ENCODE peak calls at places on chromosomes 16 and 17, in four cellular contexts. M, S, Q and R are unnamed samples.

GRCh38 chr16:608019-608418 is 18.2 kb downstream of the RAB40C start:
- DNase-seq in M (no peak), S (no peak), Q (no peak), R (no peak)

GRCh38 chr17:35345926-35346771 is 27.3 kb downstream of the SLFN11 start:
- DNase-seq in M (peak; percentile 93), S (peak; percentile 47), Q (peak; percentile 80), R (peak; percentile 79)

GRCh38 chr16:57025941-57026777 is 36.8 kb downstream of the NLRC5 start:
- DNase-seq in M (peak; percentile 61), S (no peak), Q (no peak), R (no peak)

GRCh38 chr16:67357561-67357960 is 30.9 kb downstream of the LRRC36 start:
- DNase-seq in M (no peak), S (no peak), Q (no peak), R (no peak)

GRCh38 chr17:77734371-77735050 is 224.0 kb upstream of the TNRC6C start:
- DNase-seq in M (peak; percentile 97), S (peak; percentile 82), Q (peak; percentile 65), R (peak; percentile 93)

GRCh38 chr17:62062313-62062712 is 2.8 kb downstream of the MED13 start:
- DNase-seq in M (no peak), S (no peak), Q (no peak), R (no peak)

GRCh38 chr16:55384848-55385247 is 60.8 kb downstream of the IRX6 start:
- DNase-seq in M (no peak), S (no peak), Q (no peak), R (no peak)

GRCh38 chr17:77898521-77899434 is 59.7 kb upstream of the TNRC6C start:
- DNase-seq in M (peak; percentile 22), S (no peak), Q (no peak), R (no peak)

GRCh38 chr16:779561-779960 is 8.6 kb downstream of the RPUSD1 start:
- DNase-seq in M (no peak), S (no peak), Q (no peak), R (no peak)

GRCh38 chr17:63356275-63356905 is 89.7 kb downstream of the CYB561 start:
- DNase-seq in M (no peak), S (no peak), Q (peak; percentile 85), R (no peak)

GRCh38 chr16:89907055-89907814 is 11.4 kb upstream of the MC1R start:
- DNase-seq in M (peak; percentile 22), S (no peak), Q (no peak), R (no peak)

GRCh38 chr17:68399638-68400403 is 57.5 kb downstream of the WIPI1 start:
- DNase-seq in M (no peak), S (peak; percentile 11), Q (no peak), R (no peak)

GRCh38 chr17:82949361-82949760 is 109.5 kb upstream of the ZNF750 start:
- DNase-seq in M (peak; percentile 21), S (peak; percentile 9), Q (no peak), R (peak; percentile 5)

GRCh38 chr17:46741122-46741725 is 77.3 kb downstream of the WNT3 start:
- DNase-seq in M (no peak), S (no peak), Q (no peak), R (no peak)

GRCh38 chr16:30628628-30629342 is 18.6 kb upstream of the ZNF689 start:
- DNase-seq in M (peak; percentile 95), S (peak; percentile 86), Q (peak; percentile 84), R (peak; percentile 88)

GRCh38 chr17:76432712-76433336 is 20.1 kb downstream of the UBE2O start:
- DNase-seq in M (no peak), S (no peak), Q (no peak), R (no peak)

GRCh38 chr17:55295411-55296170 is 30.8 kb downstream of the HLF start:
- DNase-seq in M (peak; percentile 60), S (peak; percentile 65), Q (peak; percentile 80), R (no peak)

DNA sequence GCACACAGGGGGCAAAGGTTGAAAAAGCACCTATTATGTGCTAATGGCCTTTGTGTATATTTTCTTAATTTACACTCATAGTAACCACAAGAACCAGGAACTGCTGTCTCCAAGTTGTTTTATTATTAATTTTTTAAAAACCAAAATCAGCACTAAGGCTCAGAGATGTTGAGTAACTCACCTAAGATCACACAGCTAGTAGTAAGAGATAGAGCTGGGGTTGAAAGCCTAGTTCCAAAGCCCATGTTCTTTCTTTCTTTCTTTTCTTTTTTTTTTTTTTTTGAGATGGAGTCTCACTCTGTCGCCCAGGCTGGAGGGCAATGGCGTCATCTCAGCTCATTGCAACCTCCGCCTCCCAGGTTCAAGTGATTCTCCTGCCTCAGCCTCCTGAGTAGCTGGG is 75.3 kb downstream of the SDK2 start:
- DNase-seq in M (no peak), S (no peak), Q (no peak), R (no peak)
- H3K4me1 ChIP-seq in M (no peaks in the 10 kb centered on the region), S (no peaks in the 10 kb centered on the region), Q (no peaks in the 10 kb centered on the region), R (no peaks in the 10 kb centered on the region)

DNA sequence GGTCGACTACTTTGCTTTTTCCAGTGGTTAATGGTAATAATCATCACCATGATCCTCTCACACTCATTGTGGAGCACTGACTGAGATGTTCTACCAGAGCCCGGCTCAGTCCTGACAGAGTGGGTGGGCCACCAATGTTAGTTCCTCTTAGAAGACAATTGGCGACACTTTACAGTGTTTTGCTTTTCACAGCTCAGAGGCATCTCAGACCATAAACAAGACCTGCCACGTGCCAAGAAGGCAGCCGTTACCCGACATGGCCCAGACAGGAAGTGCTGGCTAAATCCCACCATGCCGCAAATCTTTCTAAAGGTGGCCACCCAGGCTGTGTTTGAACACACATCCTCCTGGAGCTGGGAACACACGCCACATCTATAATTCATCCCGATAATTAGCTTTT is 103.7 kb downstream of the XYLT1 start:
- DNase-seq in M (no peak), S (no peak), Q (no peak), R (no peak)
- H3K4me1 ChIP-seq in M (peaks cover 4% of the 10 kb centered on the region), S (peaks cover 13% of the 10 kb centered on the region), Q (peaks cover 71% of the 10 kb centered on the region), R (peaks cover 38% of the 10 kb centered on the region)

GRCh38 chr16:4788910-4789309 is 765 bp upstream of the SEPTIN12 start:
- DNase-seq in M (no peak), S (no peak), Q (no peak), R (no peak)
- H3K4me1 ChIP-seq in M (no peaks in the 10 kb centered on the region), S (no peaks in the 10 kb centered on the region), Q (no peaks in the 10 kb centered on the region), R (no peaks in the 10 kb centered on the region)

GRCh38 chr17:50539762-50540440 is 7.1 kb upstream of the SPATA20 start:
- DNase-seq in M (no peak), S (no peak), Q (no peak), R (no peak)

GRCh38 chr17:50538549-50539410 is 6.2 kb downstream of the EPN3 start:
- DNase-seq in M (no peak), S (no peak), Q (no peak), R (no peak)

GRCh38 chr17:50541402-50541915 is 5.5 kb upstream of the SPATA20 start:
- DNase-seq in M (peak; percentile 53), S (no peak), Q (no peak), R (no peak)

GRCh38 chr17:50541916-50542688 is 4.9 kb upstream of the SPATA20 start:
- DNase-seq in M (peak; percentile 95), S (peak; percentile 92), Q (peak; percentile 84), R (peak; percentile 89)

DNA sequence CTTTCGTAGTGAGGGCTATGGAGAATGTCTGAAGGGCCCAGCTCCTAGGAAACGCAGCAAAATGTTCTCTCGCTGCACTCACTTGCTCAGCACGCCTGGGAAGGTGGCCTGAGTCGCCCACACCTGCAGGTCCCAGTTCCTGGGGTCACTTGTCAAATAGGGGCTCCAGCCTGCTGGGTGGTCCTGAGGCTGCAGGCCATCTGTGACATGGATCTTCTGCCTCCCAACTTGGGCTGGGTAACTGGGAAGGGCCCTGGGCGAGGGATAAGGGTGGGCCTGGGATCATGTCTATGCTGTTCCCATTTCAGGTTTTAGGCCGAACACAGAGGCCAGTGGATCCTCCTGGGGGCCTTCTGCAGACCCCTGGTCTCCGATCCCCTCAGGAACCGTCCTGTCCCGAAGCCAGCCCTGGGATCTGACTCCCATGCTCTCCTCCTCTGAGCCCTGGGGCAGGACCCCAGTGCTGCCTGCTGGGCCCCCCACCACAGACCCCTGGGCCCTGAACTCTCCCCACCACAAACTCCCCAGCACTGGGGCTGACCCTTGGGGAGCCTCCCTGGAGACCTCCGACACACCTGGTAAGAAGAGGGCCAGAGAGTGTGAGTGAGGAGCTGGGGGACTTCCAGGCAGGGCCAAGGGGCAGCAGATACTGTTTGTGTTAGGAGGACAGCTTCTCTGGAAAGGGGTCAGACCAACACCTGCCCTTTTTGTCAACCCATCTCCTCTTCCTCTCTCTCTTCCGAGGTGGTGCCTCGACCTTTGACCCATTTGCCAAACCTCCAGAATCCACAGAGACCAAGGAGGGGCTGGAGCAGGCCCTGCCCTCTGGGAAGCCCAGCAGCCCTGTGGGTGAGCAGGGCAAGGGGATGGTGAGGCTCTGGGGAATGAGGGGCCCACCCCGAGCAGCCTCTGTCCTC is 6.2 kb upstream of the SPATA20 start:
- DNase-seq in M (no peak), S (peak; percentile 47), Q (no peak), R (no peak)
- H3K4me1 ChIP-seq in M (peaks cover 4% of the 10 kb centered on the region), S (peaks cover 6% of the 10 kb centered on the region), Q (peaks cover 32% of the 10 kb centered on the region), R (peaks cover 29% of the 10 kb centered on the region)

GRCh38 chr17:81434681-81435417 is 39.6 kb downstream of the BAHCC1 start:
- DNase-seq in M (no peak), S (no peak), Q (no peak), R (no peak)
- H3K4me1 ChIP-seq in M (peaks cover 2% of the 10 kb centered on the region), S (peaks cover 13% of the 10 kb centered on the region), Q (peaks cover 14% of the 10 kb centered on the region), R (peaks cover 62% of the 10 kb centered on the region)

GRCh38 chr16:23871924-23872323 is 36.1 kb downstream of the PRKCB start:
- DNase-seq in M (no peak), S (no peak), Q (no peak), R (no peak)
- H3K4me1 ChIP-seq in M (peaks cover 1% of the 10 kb centered on the region), S (no peaks in the 10 kb centered on the region), Q (no peaks in the 10 kb centered on the region), R (no peaks in the 10 kb centered on the region)

GRCh38 chr17:16974569-16975265 is 2.8 kb upstream of the TNFRSF13B start:
- DNase-seq in M (no peak), S (no peak), Q (no peak), R (no peak)
- H3K4me1 ChIP-seq in M (no peaks in the 10 kb centered on the region), S (no peaks in the 10 kb centered on the region), Q (no peaks in the 10 kb centered on the region), R (no peaks in the 10 kb centered on the region)

DNA sequence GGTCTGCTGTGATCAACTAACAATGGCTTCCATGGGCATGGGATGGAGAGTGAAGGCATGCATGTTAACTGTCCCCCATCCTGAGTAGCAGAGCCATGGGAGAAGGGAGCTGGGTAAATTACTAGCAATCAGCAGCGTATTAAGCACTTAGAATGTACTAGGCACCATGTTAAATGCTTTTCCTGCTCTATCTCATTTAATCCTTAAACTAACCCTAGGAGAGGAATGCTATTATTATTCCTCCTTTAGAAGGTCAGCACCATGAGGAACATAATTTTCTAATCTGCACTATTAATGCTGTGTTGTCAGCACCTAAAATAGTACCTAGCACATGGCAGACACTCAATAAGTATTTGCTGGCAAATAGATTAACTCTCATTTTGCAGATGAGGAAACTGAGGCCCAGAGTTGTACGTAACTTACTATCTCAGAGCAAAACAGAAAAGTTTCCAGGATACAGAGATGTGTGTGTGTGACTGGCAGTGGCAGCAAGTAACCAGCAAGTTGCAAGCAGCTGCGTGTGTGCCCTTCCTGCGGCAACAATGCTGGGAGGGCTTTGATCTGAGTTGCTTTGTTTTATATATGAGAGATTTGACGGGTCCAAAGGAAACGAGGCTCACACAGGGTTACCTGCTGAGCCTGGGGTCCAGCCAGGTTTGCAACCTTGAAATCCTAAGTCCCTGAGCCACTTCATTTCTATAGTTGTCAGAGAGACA is 6.5 kb upstream of the KLHL36 start:
- DNase-seq in M (no peak), S (no peak), Q (no peak), R (no peak)
- H3K4me1 ChIP-seq in M (peaks cover 7% of the 10 kb centered on the region), S (peaks cover 5% of the 10 kb centered on the region), Q (peaks cover 26% of the 10 kb centered on the region), R (peaks cover 40% of the 10 kb centered on the region)